ENCODE peak calls at places on chromosomes 2 and 18, in seven cellular contexts. One of them, this sample, is unnamed.

GRCh38 chr2:160411167-160411566 is 82.4 kb downstream of the RBMS1 start:
- DNase-seq in stimulated activated CD4-positive, alpha-beta T cell treated with anti-CD3 and anti-CD28 coated beads, Interleukin-1b, Interleukin-23, amount 100 ng/mL, for 1 hour: no peak
- DNase-seq in WTC11: no peak
- DNase-seq in PC-3: peak
- DNase-seq in T-helper 9 cell: no peak
- DNase-seq in GM23338: no peak
- DNase-seq in psoas muscle: no peak
- DNase-seq in this sample: peak

GRCh38 chr2:219661197-219661954 is 33.9 kb downstream of the SLC4A3 start:
- DNase-seq in stimulated activated CD4-positive, alpha-beta T cell treated with anti-CD3 and anti-CD28 coated beads, Interleukin-1b, Interleukin-23, amount 100 ng/mL, for 1 hour: no peak
- DNase-seq in psoas muscle: no peak
- DNase-seq in PC-3: peak
- DNase-seq in T-helper 9 cell: no peak
- DNase-seq in WTC11: no peak
- DNase-seq in GM23338: no peak
- DNase-seq in this sample: peak

GRCh38 chr2:44940612-44941464 is 664 bp upstream of the SIX3 start:
- DNase-seq in stimulated activated CD4-positive, alpha-beta T cell treated with anti-CD3 and anti-CD28 coated beads, Interleukin-1b, Interleukin-23, amount 100 ng/mL, for 1 hour: no peak
- DNase-seq in GM23338: no peak
- DNase-seq in T-helper 9 cell: no peak
- DNase-seq in psoas muscle: peak
- DNase-seq in PC-3: no peak
- DNase-seq in WTC11: no peak
- DNase-seq in this sample: no peak

GRCh38 chr18:30999186-30999585 is 43.4 kb downstream of the DSC3 start:
- DNase-seq in WTC11: no peak
- DNase-seq in T-helper 9 cell: no peak
- DNase-seq in PC-3: peak
- DNase-seq in stimulated activated CD4-positive, alpha-beta T cell treated with anti-CD3 and anti-CD28 coated beads, Interleukin-1b, Interleukin-23, amount 100 ng/mL, for 1 hour: no peak
- DNase-seq in GM23338: no peak
- DNase-seq in psoas muscle: no peak
- DNase-seq in this sample: peak

GRCh38 chr2:194264586-194264985 is 1392.4 kb upstream of the SLC39A10 start:
- DNase-seq in stimulated activated CD4-positive, alpha-beta T cell treated with anti-CD3 and anti-CD28 coated beads, Interleukin-1b, Interleukin-23, amount 100 ng/mL, for 1 hour: no peak
- DNase-seq in T-helper 9 cell: no peak
- DNase-seq in PC-3: no peak
- DNase-seq in GM23338: no peak
- DNase-seq in psoas muscle: no peak
- DNase-seq in WTC11: no peak
- DNase-seq in this sample: no peak

GRCh38 chr2:172922294-172922693 is 153.4 kb upstream of the MAP3K20 start:
- DNase-seq in T-helper 9 cell: no peak
- DNase-seq in GM23338: no peak
- DNase-seq in WTC11: no peak
- DNase-seq in stimulated activated CD4-positive, alpha-beta T cell treated with anti-CD3 and anti-CD28 coated beads, Interleukin-1b, Interleukin-23, amount 100 ng/mL, for 1 hour: no peak
- DNase-seq in psoas muscle: no peak
- DNase-seq in PC-3: no peak
- DNase-seq in this sample: no peak

GRCh38 chr18:37492952-37493351 is 72.6 kb downstream of the CELF4 start:
- DNase-seq in PC-3: no peak
- DNase-seq in WTC11: no peak
- DNase-seq in psoas muscle: no peak
- DNase-seq in T-helper 9 cell: no peak
- DNase-seq in GM23338: no peak
- DNase-seq in stimulated activated CD4-positive, alpha-beta T cell treated with anti-CD3 and anti-CD28 coated beads, Interleukin-1b, Interleukin-23, amount 100 ng/mL, for 1 hour: no peak
- DNase-seq in this sample: no peak

GRCh38 chr2:127413782-127414743 is 4.2 kb upstream of the PROC start:
- DNase-seq in GM23338: no peak
- DNase-seq in stimulated activated CD4-positive, alpha-beta T cell treated with anti-CD3 and anti-CD28 coated beads, Interleukin-1b, Interleukin-23, amount 100 ng/mL, for 1 hour: no peak
- DNase-seq in PC-3: peak
- DNase-seq in psoas muscle: no peak
- DNase-seq in T-helper 9 cell: no peak
- DNase-seq in WTC11: no peak
- DNase-seq in this sample: peak

GRCh38 chr2:20599861-20600461 is 50.9 kb downstream of the HS1BP3 start:
- DNase-seq in WTC11: no peak
- DNase-seq in GM23338: no peak
- DNase-seq in T-helper 9 cell: no peak
- DNase-seq in stimulated activated CD4-positive, alpha-beta T cell treated with anti-CD3 and anti-CD28 coated beads, Interleukin-1b, Interleukin-23, amount 100 ng/mL, for 1 hour: no peak
- DNase-seq in psoas muscle: peak
- DNase-seq in PC-3: no peak
- DNase-seq in this sample: no peak

GRCh38 chr2:47036489-47036769 is 118.7 kb downstream of the STPG4 start:
- DNase-seq in psoas muscle: no peak
- DNase-seq in GM23338: no peak
- DNase-seq in stimulated activated CD4-positive, alpha-beta T cell treated with anti-CD3 and anti-CD28 coated beads, Interleukin-1b, Interleukin-23, amount 100 ng/mL, for 1 hour: no peak
- DNase-seq in PC-3: no peak
- DNase-seq in WTC11: no peak
- DNase-seq in T-helper 9 cell: no peak
- DNase-seq in this sample: no peak

GRCh38 chr2:163213699-163214098 is 375.1 kb upstream of the KCNH7 start:
- DNase-seq in T-helper 9 cell: no peak
- DNase-seq in WTC11: no peak
- DNase-seq in PC-3: peak
- DNase-seq in psoas muscle: no peak
- DNase-seq in stimulated activated CD4-positive, alpha-beta T cell treated with anti-CD3 and anti-CD28 coated beads, Interleukin-1b, Interleukin-23, amount 100 ng/mL, for 1 hour: no peak
- DNase-seq in GM23338: no peak
- DNase-seq in this sample: peak

GRCh38 chr2:235050992-235051351 is 99.2 kb downstream of the SH3BP4 start:
- DNase-seq in WTC11: no peak
- DNase-seq in GM23338: no peak
- DNase-seq in stimulated activated CD4-positive, alpha-beta T cell treated with anti-CD3 and anti-CD28 coated beads, Interleukin-1b, Interleukin-23, amount 100 ng/mL, for 1 hour: no peak
- DNase-seq in T-helper 9 cell: no peak
- DNase-seq in psoas muscle: peak
- DNase-seq in PC-3: peak
- DNase-seq in this sample: peak

GRCh38 chr18:8721716-8722115 is 16.4 kb downstream of the MTCL1 start:
- DNase-seq in GM23338: peak
- DNase-seq in stimulated activated CD4-positive, alpha-beta T cell treated with anti-CD3 and anti-CD28 coated beads, Interleukin-1b, Interleukin-23, amount 100 ng/mL, for 1 hour: no peak
- DNase-seq in psoas muscle: no peak
- DNase-seq in T-helper 9 cell: no peak
- DNase-seq in PC-3: peak
- DNase-seq in WTC11: no peak
- DNase-seq in this sample: peak

GRCh38 chr2:45275235-45275805 is 266.1 kb upstream of the SIX2 start:
- DNase-seq in psoas muscle: no peak
- DNase-seq in stimulated activated CD4-positive, alpha-beta T cell treated with anti-CD3 and anti-CD28 coated beads, Interleukin-1b, Interleukin-23, amount 100 ng/mL, for 1 hour: no peak
- DNase-seq in GM23338: no peak
- DNase-seq in WTC11: no peak
- DNase-seq in PC-3: peak
- DNase-seq in T-helper 9 cell: no peak
- DNase-seq in this sample: peak

GRCh38 chr18:38453880-38454279 is 888.3 kb upstream of the CELF4 start:
- DNase-seq in GM23338: no peak
- DNase-seq in psoas muscle: no peak
- DNase-seq in T-helper 9 cell: no peak
- DNase-seq in PC-3: no peak
- DNase-seq in WTC11: no peak
- DNase-seq in stimulated activated CD4-positive, alpha-beta T cell treated with anti-CD3 and anti-CD28 coated beads, Interleukin-1b, Interleukin-23, amount 100 ng/mL, for 1 hour: no peak
- DNase-seq in this sample: no peak

GRCh38 chr2:114068438-114068837 is 178.5 kb downstream of the ACTR3 start:
- DNase-seq in WTC11: peak
- DNase-seq in stimulated activated CD4-positive, alpha-beta T cell treated with anti-CD3 and anti-CD28 coated beads, Interleukin-1b, Interleukin-23, amount 100 ng/mL, for 1 hour: no peak
- DNase-seq in GM23338: peak
- DNase-seq in T-helper 9 cell: no peak
- DNase-seq in psoas muscle: no peak
- DNase-seq in PC-3: no peak
- DNase-seq in this sample: peak

GRCh38 chr2:149921911-149922616 is 334.5 kb upstream of the MMADHC start:
- DNase-seq in WTC11: no peak
- DNase-seq in stimulated activated CD4-positive, alpha-beta T cell treated with anti-CD3 and anti-CD28 coated beads, Interleukin-1b, Interleukin-23, amount 100 ng/mL, for 1 hour: no peak
- DNase-seq in psoas muscle: no peak
- DNase-seq in PC-3: peak
- DNase-seq in GM23338: no peak
- DNase-seq in T-helper 9 cell: no peak
- DNase-seq in this sample: peak

GRCh38 chr2:65429799-65430514 is 2.4 kb downstream of the SPRED2 start:
- DNase-seq in PC-3: peak
- DNase-seq in GM23338: peak
- DNase-seq in WTC11: no peak
- DNase-seq in T-helper 9 cell: no peak
- DNase-seq in psoas muscle: no peak
- DNase-seq in stimulated activated CD4-positive, alpha-beta T cell treated with anti-CD3 and anti-CD28 coated beads, Interleukin-1b, Interleukin-23, amount 100 ng/mL, for 1 hour: no peak
- DNase-seq in this sample: peak

GRCh38 chr2:44016282-44016681 is 20.5 kb upstream of the LRPPRC start:
- DNase-seq in PC-3: peak
- DNase-seq in stimulated activated CD4-positive, alpha-beta T cell treated with anti-CD3 and anti-CD28 coated beads, Interleukin-1b, Interleukin-23, amount 100 ng/mL, for 1 hour: peak
- DNase-seq in psoas muscle: no peak
- DNase-seq in T-helper 9 cell: no peak
- DNase-seq in WTC11: peak
- DNase-seq in GM23338: peak
- DNase-seq in this sample: peak

GRCh38 chr18:47873625-47874024 is 56.8 kb downstream of the SMAD2 start:
- DNase-seq in GM23338: no peak
- DNase-seq in PC-3: no peak
- DNase-seq in WTC11: no peak
- DNase-seq in psoas muscle: no peak
- DNase-seq in T-helper 9 cell: no peak
- DNase-seq in stimulated activated CD4-positive, alpha-beta T cell treated with anti-CD3 and anti-CD28 coated beads, Interleukin-1b, Interleukin-23, amount 100 ng/mL, for 1 hour: no peak
- DNase-seq in this sample: no peak

GRCh38 chr18:9951022-9951859 is 37.4 kb downstream of the VAPA start:
- DNase-seq in psoas muscle: no peak
- DNase-seq in stimulated activated CD4-positive, alpha-beta T cell treated with anti-CD3 and anti-CD28 coated beads, Interleukin-1b, Interleukin-23, amount 100 ng/mL, for 1 hour: no peak
- DNase-seq in GM23338: peak
- DNase-seq in T-helper 9 cell: no peak
- DNase-seq in PC-3: peak
- DNase-seq in WTC11: peak
- DNase-seq in this sample: peak

GRCh38 chr18:62617793-62618591 is 95.2 kb downstream of the ZCCHC2 start:
- DNase-seq in PC-3: no peak
- DNase-seq in stimulated activated CD4-positive, alpha-beta T cell treated with anti-CD3 and anti-CD28 coated beads, Interleukin-1b, Interleukin-23, amount 100 ng/mL, for 1 hour: no peak
- DNase-seq in T-helper 9 cell: no peak
- DNase-seq in psoas muscle: no peak
- DNase-seq in WTC11: no peak
- DNase-seq in GM23338: no peak
- DNase-seq in this sample: no peak

GRCh38 chr2:85133751-85134254 is 611 bp downstream of the TCF7L1 start:
- DNase-seq in WTC11: peak
- DNase-seq in stimulated activated CD4-positive, alpha-beta T cell treated with anti-CD3 and anti-CD28 coated beads, Interleukin-1b, Interleukin-23, amount 100 ng/mL, for 1 hour: no peak
- DNase-seq in PC-3: peak
- DNase-seq in T-helper 9 cell: no peak
- DNase-seq in psoas muscle: peak
- DNase-seq in GM23338: peak
- DNase-seq in this sample: peak

GRCh38 chr2:213934560-213934959 is 476.3 kb upstream of the VWC2L start:
- DNase-seq in WTC11: no peak
- DNase-seq in psoas muscle: no peak
- DNase-seq in PC-3: peak
- DNase-seq in stimulated activated CD4-positive, alpha-beta T cell treated with anti-CD3 and anti-CD28 coated beads, Interleukin-1b, Interleukin-23, amount 100 ng/mL, for 1 hour: no peak
- DNase-seq in GM23338: peak
- DNase-seq in T-helper 9 cell: no peak
- DNase-seq in this sample: peak

GRCh38 chr2:29397039-29397438 is 281.8 kb downstream of the CLIP4 start:
- DNase-seq in psoas muscle: no peak
- DNase-seq in PC-3: peak
- DNase-seq in T-helper 9 cell: no peak
- DNase-seq in GM23338: no peak
- DNase-seq in stimulated activated CD4-positive, alpha-beta T cell treated with anti-CD3 and anti-CD28 coated beads, Interleukin-1b, Interleukin-23, amount 100 ng/mL, for 1 hour: no peak
- DNase-seq in WTC11: no peak
- DNase-seq in this sample: peak

GRCh38 chr2:157355618-157356017 is 30.0 kb upstream of the ERMN start:
- DNase-seq in T-helper 9 cell: no peak
- DNase-seq in PC-3: peak
- DNase-seq in stimulated activated CD4-positive, alpha-beta T cell treated with anti-CD3 and anti-CD28 coated beads, Interleukin-1b, Interleukin-23, amount 100 ng/mL, for 1 hour: no peak
- DNase-seq in WTC11: no peak
- DNase-seq in psoas muscle: no peak
- DNase-seq in GM23338: peak
- DNase-seq in this sample: peak

GRCh38 chr2:28991021-28991420 is 9.9 kb downstream of the TOGARAM2 start:
- DNase-seq in T-helper 9 cell: no peak
- DNase-seq in WTC11: no peak
- DNase-seq in GM23338: no peak
- DNase-seq in stimulated activated CD4-positive, alpha-beta T cell treated with anti-CD3 and anti-CD28 coated beads, Interleukin-1b, Interleukin-23, amount 100 ng/mL, for 1 hour: no peak
- DNase-seq in psoas muscle: peak
- DNase-seq in PC-3: no peak
- DNase-seq in this sample: no peak